ENCODE peak calls at places on chromosomes 5 and 9, in seven cellular contexts. P is neural crest cell; T is esophagus muscularis mucosa; O is adrenal gland; I is CD4-positive, alpha-beta T cell; N is foreskin fibroblast; R is brain microvascular endothelial cell. U is an unnamed sample.

GRCh38 chr5:127170918-127171600 is 97.8 kb upstream of the C5orf63 start:
- DNase-seq in I (no peak), T (no peak), N (no peak), R (no peak), O (no peak), P (no peak), U (no peak)

GRCh38 chr5:128534729-128535128 is 3.3 kb downstream of the FBN2 start:
- DNase-seq in P (no peak), I (no peak), N (peak), T (no peak), R (no peak), O (peak), U (no peak)

GRCh38 chr9:120856700-120857099 is 14.0 kb upstream of the PSMD5 start:
- DNase-seq in O (no peak), N (no peak), R (no peak), I (no peak), P (no peak), T (no peak), U (no peak)

GRCh38 chr5:111774525-111774924 is 17.5 kb upstream of the NREP start:
- DNase-seq in T (no peak), R (peak), N (peak), O (no peak), I (no peak), P (no peak), U (no peak)

GRCh38 chr9:36191290-36191645 is 547 bp downstream of the CLTA start:
- DNase-seq in N (peak), O (peak), R (no peak), I (peak), P (peak), T (no peak), U (no peak)

GRCh38 chr9:138100711-138101349 is 223.2 kb downstream of the CACNA1B start:
- DNase-seq in T (peak), I (no peak), O (no peak), N (no peak), R (no peak), P (no peak), U (peak)

GRCh38 chr5:32319392-32319791 is 6.7 kb upstream of the MTMR12 start:
- DNase-seq in R (no peak), T (peak), P (no peak), O (no peak), I (no peak), N (no peak), U (no peak)

GRCh38 chr9:129102791-129103594 is 7.6 kb downstream of the CRAT start:
- DNase-seq in N (peak), R (peak), T (no peak), P (peak), O (peak), I (no peak), U (peak)

GRCh38 chr9:101758300-101758930 is 20.0 kb upstream of the GRIN3A start:
- DNase-seq in R (no peak), P (no peak), T (no peak), I (no peak), N (no peak), O (no peak), U (no peak)

GRCh38 chr5:92633821-92634220 is 947.2 kb downstream of the NR2F1-AS1 start:
- DNase-seq in R (no peak), I (no peak), O (no peak), N (peak), P (no peak), T (no peak), U (no peak)

GRCh38 chr5:138711816-138712215 is 41.4 kb upstream of the CTNNA1 start:
- DNase-seq in I (no peak), T (no peak), O (no peak), P (no peak), N (no peak), R (no peak), U (no peak)

GRCh38 chr9:121498487-121499176 is 1.0 kb downstream of the GGTA1 start:
- DNase-seq in R (no peak), P (no peak), O (peak), N (peak), T (no peak), I (no peak), U (no peak)

GRCh38 chr5:168796840-168797548 is 217.8 kb upstream of the PANK3 start:
- DNase-seq in R (no peak), T (no peak), P (peak), I (no peak), O (no peak), N (no peak), U (no peak)

GRCh38 chr5:137199966-137200365 is 299.2 kb downstream of the SPOCK1 start:
- DNase-seq in O (no peak), I (no peak), P (no peak), R (peak), N (peak), T (no peak), U (no peak)
- TF ChIP-seq CTCF in O (no peak), I (no peak), P (no peak), R (peak), N (peak), T (no peak), U (no peak)

GRCh38 chr5:171152382-171152781 is 156.7 kb upstream of the TLX3 start:
- DNase-seq in P (no peak), R (peak), T (no peak), N (peak), O (no peak), I (no peak), U (no peak)
- TF ChIP-seq CTCF in P (no peak), R (peak), T (no peak), N (peak), O (no peak), I (no peak), U (peak)

GRCh38 chr9:134723037-134723436 is 81.4 kb downstream of the COL5A1 start:
- DNase-seq in T (no peak), N (no peak), I (no peak), O (no peak), P (no peak), R (no peak), U (no peak)

GRCh38 chr9:134724231-134724911 is 82.8 kb downstream of the COL5A1 start:
- DNase-seq in P (no peak), N (peak), R (peak), O (no peak), I (no peak), T (no peak), U (no peak)

GRCh38 chr9:134724912-134725604 is 83.5 kb downstream of the COL5A1 start:
- DNase-seq in N (no peak), T (no peak), I (no peak), O (no peak), R (no peak), P (no peak), U (no peak)

GRCh38 chr9:134722120-134722701 is 80.6 kb downstream of the COL5A1 start:
- DNase-seq in I (no peak), O (no peak), P (no peak), T (no peak), R (no peak), N (no peak), U (no peak)

GRCh38 chr9:134723491-134723890 is 81.9 kb downstream of the COL5A1 start:
- DNase-seq in R (no peak), N (no peak), T (no peak), I (no peak), O (no peak), P (no peak), U (no peak)
- TF ChIP-seq CTCF in R (no peak), N (no peak), T (no peak), I (no peak), O (no peak), P (no peak), U (no peak)

GRCh38 chr5:71932649-71933338 is 174.5 kb upstream of the MAP1B start:
- DNase-seq in O (peak), I (no peak), N (peak), T (peak), R (peak), P (peak), U (no peak)
- TF ChIP-seq CTCF in O (no peak), I (no peak), N (no peak), T (no peak), R (peak), P (no peak), U (no peak)

GRCh38 chr5:12272389-12272788 is 368.1 kb upstream of the CTNND2 start:
- DNase-seq in O (no peak), T (no peak), I (no peak), R (no peak), N (no peak), P (no peak), U (no peak)
- TF ChIP-seq CTCF in O (no peak), T (no peak), I (no peak), R (peak), N (no peak), P (peak), U (peak)

GRCh38 chr5:154646841-154647759 is 108.1 kb upstream of the LARP1 start:
- DNase-seq in O (peak), I (peak), R (no peak), T (no peak), N (peak), P (no peak), U (no peak)

GRCh38 chr5:154644745-154645411 is 110.3 kb upstream of the LARP1 start:
- DNase-seq in T (no peak), O (no peak), P (no peak), N (no peak), I (no peak), R (no peak), U (no peak)

GRCh38 chr5:154647760-154648143 is 107.4 kb upstream of the LARP1 start:
- DNase-seq in N (no peak), R (no peak), T (no peak), O (no peak), I (no peak), P (no peak), U (no peak)

GRCh38 chr5:154648229-154648628 is 106.9 kb upstream of the LARP1 start:
- DNase-seq in P (no peak), N (no peak), O (no peak), R (no peak), I (no peak), T (no peak), U (no peak)

DNA sequence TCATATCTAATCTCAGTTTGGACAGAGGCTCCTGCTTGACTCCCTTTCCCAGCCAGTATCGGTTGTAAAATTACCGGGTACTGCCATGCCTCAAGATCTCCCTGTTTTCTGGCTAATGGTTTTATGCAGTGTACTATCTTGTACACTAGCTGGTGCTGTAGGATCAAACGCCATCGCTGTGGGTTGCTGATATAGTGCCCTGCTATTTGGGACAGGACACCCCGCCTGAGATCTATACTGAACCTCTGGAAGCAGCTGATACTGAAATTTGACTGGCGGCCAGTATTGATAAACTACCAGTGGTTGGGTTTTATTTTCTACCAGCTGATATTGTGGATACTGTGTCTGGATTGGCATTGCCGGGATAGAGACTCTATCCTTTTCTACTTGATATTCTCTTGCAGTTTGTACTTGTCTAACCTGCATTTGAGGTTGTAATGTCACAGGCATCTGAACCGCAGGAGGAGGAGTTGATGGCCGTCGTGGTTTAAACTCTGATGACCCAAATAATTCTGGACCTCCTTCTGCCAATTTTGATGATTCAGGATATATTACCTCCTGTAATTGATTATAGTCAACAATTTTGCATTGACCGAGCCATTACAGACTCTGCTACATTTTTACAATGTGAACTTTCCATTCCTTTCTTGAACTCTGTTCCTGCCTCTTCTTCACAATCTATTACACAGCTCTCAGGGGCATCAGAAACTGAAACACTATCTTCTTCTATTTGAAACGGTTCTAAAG is 112.5 kb upstream of the LARP1 start:
- DNase-seq in O (peak), R (peak), I (no peak), N (peak), P (no peak), T (no peak), U (no peak)
- TF ChIP-seq CTCF in O (peak), R (peak), I (no peak), N (peak), P (peak), T (no peak), U (peak)

GRCh38 chr9:133059623-133060022 is 2.2 kb upstream of the CEL start:
- DNase-seq in R (no peak), P (no peak), T (no peak), I (no peak), N (no peak), O (no peak), U (no peak)

GRCh38 chr9:133058051-133058450 is 3.7 kb upstream of the CEL start:
- DNase-seq in T (no peak), N (no peak), P (no peak), O (no peak), R (no peak), I (no peak), U (no peak)

GRCh38 chr9:133063159-133063499 is 1.3 kb downstream of the CEL start:
- DNase-seq in P (no peak), R (no peak), I (no peak), T (no peak), N (no peak), O (no peak), U (no peak)

GRCh38 chr9:133058550-133059320 is 3.0 kb upstream of the CEL start:
- DNase-seq in N (no peak), P (no peak), T (no peak), I (no peak), O (no peak), R (no peak), U (no peak)

DNA sequence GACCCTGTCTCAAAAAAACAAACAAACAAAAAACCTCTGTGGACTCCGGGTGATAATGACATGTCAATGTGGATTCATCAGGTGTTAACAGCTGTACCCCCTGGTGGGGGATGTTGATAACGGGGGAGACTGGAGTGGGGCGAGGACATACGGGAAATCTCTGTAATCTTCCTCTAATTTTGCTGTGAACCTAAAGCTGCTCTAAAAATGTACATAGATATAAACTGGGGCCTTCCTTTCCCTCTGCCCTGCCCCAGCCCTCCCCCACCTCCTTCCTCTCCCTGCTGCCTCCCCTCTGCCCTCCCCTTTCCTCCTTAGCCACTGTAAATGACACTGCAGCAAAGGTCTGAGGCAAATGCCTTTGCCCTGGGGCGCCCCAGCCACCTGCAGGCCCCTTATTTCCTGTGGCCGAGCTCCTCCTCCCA is 1.4 kb upstream of the CEL start:
- DNase-seq in O (no peak), R (no peak), I (no peak), T (no peak), P (no peak), N (no peak), U (no peak)
- TF ChIP-seq CTCF in O (no peak), R (peak), I (peak), T (no peak), P (peak), N (no peak), U (no peak)

U was measured in D721Med.